ENCODE peak calls at places on chromosomes 16 and 17, in eight cellular contexts. One of them, this sample, is unnamed.

GRCh38 chr17:76370261-76370993 is 14.0 kb upstream of the SPHK1 start:
- DNase-seq in pancreas: peak
- DNase-seq in CD8-positive, alpha-beta T cell: no peak
- DNase-seq in heart left ventricle: peak
- DNase-seq in WTC11: no peak
- DNase-seq in prostate gland: peak
- DNase-seq in RWPE1: peak
- DNase-seq in ovary: peak
- DNase-seq in this sample: no peak

GRCh38 chr16:268141-269053 is 7.3 kb downstream of the RGS11 start:
- DNase-seq in pancreas: peak
- DNase-seq in CD8-positive, alpha-beta T cell: no peak
- DNase-seq in heart left ventricle: no peak
- DNase-seq in WTC11: no peak
- DNase-seq in prostate gland: peak
- DNase-seq in RWPE1: no peak
- DNase-seq in ovary: no peak
- DNase-seq in this sample: no peak

GRCh38 chr16:16092925-16093624 is 130.2 kb downstream of the ABCC6 start:
- DNase-seq in pancreas: no peak
- DNase-seq in CD8-positive, alpha-beta T cell: no peak
- DNase-seq in heart left ventricle: no peak
- DNase-seq in WTC11: no peak
- DNase-seq in prostate gland: no peak
- DNase-seq in RWPE1: no peak
- DNase-seq in ovary: peak
- DNase-seq in this sample: no peak

GRCh38 chr17:48335168-48335567 is 94.8 kb downstream of the SKAP1 start:
- DNase-seq in pancreas: no peak
- DNase-seq in CD8-positive, alpha-beta T cell: no peak
- DNase-seq in heart left ventricle: no peak
- DNase-seq in WTC11: no peak
- DNase-seq in prostate gland: no peak
- DNase-seq in RWPE1: no peak
- DNase-seq in ovary: no peak
- DNase-seq in this sample: no peak

GRCh38 chr16:12170103-12171025 is 193.8 kb downstream of the SNX29 start:
- DNase-seq in pancreas: no peak
- DNase-seq in CD8-positive, alpha-beta T cell: no peak
- DNase-seq in heart left ventricle: no peak
- DNase-seq in WTC11: no peak
- DNase-seq in prostate gland: no peak
- DNase-seq in RWPE1: no peak
- DNase-seq in ovary: no peak
- DNase-seq in this sample: no peak

GRCh38 chr17:58002558-58002957 is 4.5 kb downstream of the SRSF1 start:
- DNase-seq in pancreas: no peak
- DNase-seq in CD8-positive, alpha-beta T cell: no peak
- DNase-seq in heart left ventricle: no peak
- DNase-seq in WTC11: no peak
- DNase-seq in prostate gland: no peak
- DNase-seq in RWPE1: no peak
- DNase-seq in ovary: no peak
- DNase-seq in this sample: no peak

GRCh38 chr17:9332164-9332527 is 243.5 kb downstream of the STX8 start:
- DNase-seq in pancreas: no peak
- DNase-seq in CD8-positive, alpha-beta T cell: no peak
- DNase-seq in heart left ventricle: no peak
- DNase-seq in WTC11: no peak
- DNase-seq in prostate gland: no peak
- DNase-seq in RWPE1: no peak
- DNase-seq in ovary: no peak
- DNase-seq in this sample: no peak

GRCh38 chr17:58186591-58186990 is 5.9 kb upstream of the EPX start:
- DNase-seq in pancreas: no peak
- DNase-seq in CD8-positive, alpha-beta T cell: no peak
- DNase-seq in heart left ventricle: no peak
- DNase-seq in WTC11: no peak
- DNase-seq in prostate gland: no peak
- DNase-seq in RWPE1: no peak
- DNase-seq in ovary: no peak
- DNase-seq in this sample: no peak

GRCh38 chr16:11791144-11791828 is 5.8 kb downstream of the ZC3H7A start:
- DNase-seq in pancreas: no peak
- DNase-seq in CD8-positive, alpha-beta T cell: no peak
- DNase-seq in heart left ventricle: no peak
- DNase-seq in WTC11: no peak
- DNase-seq in prostate gland: no peak
- DNase-seq in RWPE1: no peak
- DNase-seq in ovary: no peak
- DNase-seq in this sample: peak

GRCh38 chr17:83180996-83181481 is 101.6 kb downstream of the METRNL start:
- DNase-seq in pancreas: no peak
- DNase-seq in CD8-positive, alpha-beta T cell: no peak
- DNase-seq in heart left ventricle: no peak
- DNase-seq in WTC11: peak
- DNase-seq in prostate gland: no peak
- DNase-seq in RWPE1: no peak
- DNase-seq in ovary: no peak
- DNase-seq in this sample: no peak

GRCh38 chr16:72945081-72945480 is 102.8 kb downstream of the ZFHX3 start:
- DNase-seq in pancreas: no peak
- DNase-seq in CD8-positive, alpha-beta T cell: no peak
- DNase-seq in heart left ventricle: no peak
- DNase-seq in WTC11: no peak
- DNase-seq in prostate gland: no peak
- DNase-seq in RWPE1: no peak
- DNase-seq in ovary: no peak
- DNase-seq in this sample: no peak

GRCh38 chr16:88874938-88875599 is 8.6 kb upstream of the PABPN1L start:
- DNase-seq in pancreas: no peak
- DNase-seq in CD8-positive, alpha-beta T cell: no peak
- DNase-seq in heart left ventricle: no peak
- DNase-seq in WTC11: no peak
- DNase-seq in prostate gland: no peak
- DNase-seq in RWPE1: no peak
- DNase-seq in ovary: no peak
- DNase-seq in this sample: no peak

GRCh38 chr17:11701906-11702305 is 103.6 kb downstream of the DNAH9 start:
- DNase-seq in pancreas: no peak
- DNase-seq in CD8-positive, alpha-beta T cell: no peak
- DNase-seq in heart left ventricle: no peak
- DNase-seq in WTC11: no peak
- DNase-seq in prostate gland: no peak
- DNase-seq in RWPE1: no peak
- DNase-seq in ovary: no peak
- DNase-seq in this sample: no peak

GRCh38 chr17:43545383-43545632 is 832 bp downstream of the ETV4 start:
- DNase-seq in pancreas: no peak
- DNase-seq in CD8-positive, alpha-beta T cell: no peak
- DNase-seq in heart left ventricle: no peak
- DNase-seq in WTC11: no peak
- DNase-seq in prostate gland: peak
- DNase-seq in RWPE1: no peak
- DNase-seq in ovary: no peak
- DNase-seq in this sample: no peak

GRCh38 chr17:76550712-76551615 is 11.1 kb downstream of the PRCD start:
- DNase-seq in pancreas: no peak
- DNase-seq in CD8-positive, alpha-beta T cell: no peak
- DNase-seq in heart left ventricle: no peak
- DNase-seq in WTC11: no peak
- DNase-seq in prostate gland: peak
- DNase-seq in RWPE1: no peak
- DNase-seq in ovary: no peak
- DNase-seq in this sample: no peak

GRCh38 chr17:17702370-17702769 is 21.1 kb downstream of the RAI1 start:
- DNase-seq in pancreas: no peak
- DNase-seq in CD8-positive, alpha-beta T cell: no peak
- DNase-seq in heart left ventricle: no peak
- DNase-seq in WTC11: no peak
- DNase-seq in prostate gland: no peak
- DNase-seq in RWPE1: no peak
- DNase-seq in ovary: no peak
- DNase-seq in this sample: no peak

GRCh38 chr17:17701658-17702057 is 20.4 kb downstream of the RAI1 start:
- DNase-seq in pancreas: no peak
- DNase-seq in CD8-positive, alpha-beta T cell: no peak
- DNase-seq in heart left ventricle: no peak
- DNase-seq in WTC11: no peak
- DNase-seq in prostate gland: no peak
- DNase-seq in RWPE1: no peak
- DNase-seq in ovary: no peak
- DNase-seq in this sample: no peak

GRCh38 chr17:17701112-17701511 is 19.9 kb downstream of the RAI1 start:
- DNase-seq in pancreas: no peak
- DNase-seq in CD8-positive, alpha-beta T cell: no peak
- DNase-seq in heart left ventricle: no peak
- DNase-seq in WTC11: no peak
- DNase-seq in prostate gland: no peak
- DNase-seq in RWPE1: no peak
- DNase-seq in ovary: no peak
- DNase-seq in this sample: no peak

GRCh38 chr17:17703608-17703919 is 22.3 kb downstream of the RAI1 start:
- DNase-seq in pancreas: no peak
- DNase-seq in CD8-positive, alpha-beta T cell: no peak
- DNase-seq in heart left ventricle: no peak
- DNase-seq in WTC11: no peak
- DNase-seq in prostate gland: no peak
- DNase-seq in RWPE1: no peak
- DNase-seq in ovary: no peak
- DNase-seq in this sample: no peak

GRCh38 chr17:17702821-17703607 is 21.8 kb downstream of the RAI1 start:
- DNase-seq in pancreas: no peak
- DNase-seq in CD8-positive, alpha-beta T cell: no peak
- DNase-seq in heart left ventricle: no peak
- DNase-seq in WTC11: peak
- DNase-seq in prostate gland: no peak
- DNase-seq in RWPE1: no peak
- DNase-seq in ovary: peak
- DNase-seq in this sample: no peak
- TF ChIP-seq CTCF in pancreas: no peak
- TF ChIP-seq CTCF in CD8-positive, alpha-beta T cell: no peak
- TF ChIP-seq CTCF in heart left ventricle: peak
- TF ChIP-seq CTCF in WTC11: no peak
- TF ChIP-seq CTCF in prostate gland: no peak
- TF ChIP-seq CTCF in RWPE1: no peak
- TF ChIP-seq CTCF in ovary: no peak
- TF ChIP-seq CTCF in this sample: peak

GRCh38 chr16:50529334-50529733 is 18.9 kb upstream of the NKD1 start:
- DNase-seq in pancreas: no peak
- DNase-seq in CD8-positive, alpha-beta T cell: no peak
- DNase-seq in heart left ventricle: no peak
- DNase-seq in WTC11: no peak
- DNase-seq in prostate gland: no peak
- DNase-seq in RWPE1: no peak
- DNase-seq in ovary: no peak
- DNase-seq in this sample: no peak

GRCh38 chr16:50531359-50531758 is 16.8 kb upstream of the NKD1 start:
- DNase-seq in pancreas: no peak
- DNase-seq in CD8-positive, alpha-beta T cell: no peak
- DNase-seq in heart left ventricle: no peak
- DNase-seq in WTC11: no peak
- DNase-seq in prostate gland: no peak
- DNase-seq in RWPE1: no peak
- DNase-seq in ovary: no peak
- DNase-seq in this sample: no peak

GRCh38 chr16:50526796-50527195 is 21.4 kb upstream of the NKD1 start:
- DNase-seq in pancreas: no peak
- DNase-seq in CD8-positive, alpha-beta T cell: no peak
- DNase-seq in heart left ventricle: no peak
- DNase-seq in WTC11: no peak
- DNase-seq in prostate gland: no peak
- DNase-seq in RWPE1: no peak
- DNase-seq in ovary: no peak
- DNase-seq in this sample: no peak

GRCh38 chr16:50530277-50531236 is 17.6 kb upstream of the NKD1 start:
- DNase-seq in pancreas: peak
- DNase-seq in CD8-positive, alpha-beta T cell: no peak
- DNase-seq in heart left ventricle: no peak
- DNase-seq in WTC11: no peak
- DNase-seq in prostate gland: peak
- DNase-seq in RWPE1: peak
- DNase-seq in ovary: no peak
- DNase-seq in this sample: no peak

GRCh38 chr16:50528820-50529219 is 19.4 kb upstream of the NKD1 start:
- DNase-seq in pancreas: no peak
- DNase-seq in CD8-positive, alpha-beta T cell: no peak
- DNase-seq in heart left ventricle: no peak
- DNase-seq in WTC11: no peak
- DNase-seq in prostate gland: no peak
- DNase-seq in RWPE1: no peak
- DNase-seq in ovary: no peak
- DNase-seq in this sample: no peak
- TF ChIP-seq CTCF in pancreas: no peak
- TF ChIP-seq CTCF in CD8-positive, alpha-beta T cell: no peak
- TF ChIP-seq CTCF in heart left ventricle: no peak
- TF ChIP-seq CTCF in WTC11: no peak
- TF ChIP-seq CTCF in prostate gland: no peak
- TF ChIP-seq CTCF in RWPE1: no peak
- TF ChIP-seq CTCF in ovary: no peak
- TF ChIP-seq CTCF in this sample: no peak

GRCh38 chr17:3026856-3027751 is 36.3 kb downstream of the OR1D5 start:
- DNase-seq in pancreas: peak
- DNase-seq in CD8-positive, alpha-beta T cell: no peak
- DNase-seq in heart left ventricle: no peak
- DNase-seq in WTC11: no peak
- DNase-seq in prostate gland: no peak
- DNase-seq in RWPE1: no peak
- DNase-seq in ovary: peak
- DNase-seq in this sample: peak

GRCh38 chr17:3026125-3026855 is 37.1 kb downstream of the OR1D5 start:
- DNase-seq in pancreas: peak
- DNase-seq in CD8-positive, alpha-beta T cell: no peak
- DNase-seq in heart left ventricle: no peak
- DNase-seq in WTC11: no peak
- DNase-seq in prostate gland: no peak
- DNase-seq in RWPE1: no peak
- DNase-seq in ovary: peak
- DNase-seq in this sample: peak

GRCh38 chr17:3027786-3028532 is 35.4 kb downstream of the OR1D5 start:
- DNase-seq in pancreas: no peak
- DNase-seq in CD8-positive, alpha-beta T cell: no peak
- DNase-seq in heart left ventricle: no peak
- DNase-seq in WTC11: no peak
- DNase-seq in prostate gland: no peak
- DNase-seq in RWPE1: no peak
- DNase-seq in ovary: peak
- DNase-seq in this sample: peak

GRCh38 chr17:3030096-3030495 is 33.3 kb downstream of the OR1D5 start:
- DNase-seq in pancreas: no peak
- DNase-seq in CD8-positive, alpha-beta T cell: no peak
- DNase-seq in heart left ventricle: no peak
- DNase-seq in WTC11: no peak
- DNase-seq in prostate gland: no peak
- DNase-seq in RWPE1: peak
- DNase-seq in ovary: peak
- DNase-seq in this sample: no peak

GRCh38 chr17:3029213-3029913 is 34.0 kb downstream of the OR1D5 start:
- DNase-seq in pancreas: no peak
- DNase-seq in CD8-positive, alpha-beta T cell: no peak
- DNase-seq in heart left ventricle: peak
- DNase-seq in WTC11: no peak
- DNase-seq in prostate gland: no peak
- DNase-seq in RWPE1: no peak
- DNase-seq in ovary: peak
- DNase-seq in this sample: peak
- TF ChIP-seq CTCF in pancreas: no peak
- TF ChIP-seq CTCF in CD8-positive, alpha-beta T cell: no peak
- TF ChIP-seq CTCF in heart left ventricle: no peak
- TF ChIP-seq CTCF in WTC11: no peak
- TF ChIP-seq CTCF in prostate gland: no peak
- TF ChIP-seq CTCF in RWPE1: no peak
- TF ChIP-seq CTCF in ovary: no peak
- TF ChIP-seq CTCF in this sample: no peak

GRCh38 chr17:78573955-78574354 is 3.2 kb downstream of the DNAH17 start:
- DNase-seq in pancreas: no peak
- DNase-seq in CD8-positive, alpha-beta T cell: no peak
- DNase-seq in heart left ventricle: no peak
- DNase-seq in WTC11: no peak
- DNase-seq in prostate gland: no peak
- DNase-seq in RWPE1: no peak
- DNase-seq in ovary: no peak
- DNase-seq in this sample: no peak
- TF ChIP-seq CTCF in pancreas: no peak
- TF ChIP-seq CTCF in CD8-positive, alpha-beta T cell: no peak
- TF ChIP-seq CTCF in heart left ventricle: no peak
- TF ChIP-seq CTCF in WTC11: no peak
- TF ChIP-seq CTCF in prostate gland: no peak
- TF ChIP-seq CTCF in RWPE1: no peak
- TF ChIP-seq CTCF in ovary: no peak
- TF ChIP-seq CTCF in this sample: no peak

This sample was measured in chondrocyte.